ENCODE peak calls at places on chromosomes 13 and 19, in four cellular contexts. Y is activated B cell treated with CpG ODN at 0.5 μM for 24 hours, N is uterus, S is GOT3. P is an unnamed sample.

GRCh38 chr19:14563989-14564650 is 7.7 kb downstream of the NDUFB7 start:
- DNase-seq in N (no peak), S (no peak), Y (no peak), P (no peak)

GRCh38 chr13:61880576-61881283 is 465.1 kb upstream of the PCDH20 start:
- DNase-seq in Y (no peak), N (no peak), S (no peak), P (no peak)

GRCh38 chr13:27964741-27965323 is 4.3 kb downstream of the CDX2 start:
- DNase-seq in N (no peak), S (no peak), Y (no peak), P (no peak)

GRCh38 chr19:10915511-10916091 is 12.8 kb downstream of the YIPF2 start:
- DNase-seq in S (peak), Y (no peak), N (no peak), P (peak)

GRCh38 chr13:97976551-97977375 is 23.3 kb downstream of the IPO5 start:
- DNase-seq in N (no peak), S (no peak), Y (no peak), P (no peak)

GRCh38 chr19:29372461-29372860 is 153.3 kb upstream of the VSTM2B start:
- DNase-seq in Y (no peak), S (no peak), N (no peak), P (no peak)

GRCh38 chr19:33905937-33906577 is 109.4 kb downstream of the KCTD15 start:
- DNase-seq in N (peak), Y (peak), S (no peak), P (no peak)

GRCh38 chr13:32135655-32136054 is 104.1 kb downstream of the FRY start:
- DNase-seq in Y (no peak), S (no peak), N (no peak), P (no peak)

GRCh38 chr19:15265849-15266248 is 33.6 kb upstream of the EPHX3 start:
- DNase-seq in Y (no peak), N (peak), S (peak), P (peak)

GRCh38 chr13:93700115-93700514 is 473.5 kb downstream of the GPC6 start:
- DNase-seq in Y (no peak), N (no peak), S (no peak), P (peak)

P was measured in stromal cell of bone marrow.